ENCODE peak calls at places on chromosomes 12 and 14, in seven cellular contexts. One of them, this sample, is unnamed.

GRCh38 chr12:1041478-1041877 is 50.5 kb downstream of the ERC1 start:
- DNase-seq in mucosa of gallbladder: no peak
- DNase-seq in AML-193: no peak
- DNase-seq in HFFc6: no peak
- DNase-seq in choroid plexus epithelial cell: no peak
- DNase-seq in effector CD8-positive, alpha-beta T cell: no peak
- DNase-seq in non-pigmented ciliary epithelial cell: no peak
- DNase-seq in this sample: no peak

GRCh38 chr14:32417956-32418552 is 89.0 kb downstream of the AKAP6 start:
- DNase-seq in mucosa of gallbladder: peak
- DNase-seq in AML-193: no peak
- DNase-seq in HFFc6: peak
- DNase-seq in non-pigmented ciliary epithelial cell: peak
- DNase-seq in effector CD8-positive, alpha-beta T cell: no peak
- DNase-seq in choroid plexus epithelial cell: peak
- DNase-seq in this sample: no peak

GRCh38 chr12:93025145-93026103 is 96.3 kb upstream of the EEA1 start:
- DNase-seq in HFFc6: peak
- DNase-seq in non-pigmented ciliary epithelial cell: no peak
- DNase-seq in effector CD8-positive, alpha-beta T cell: no peak
- DNase-seq in mucosa of gallbladder: no peak
- DNase-seq in choroid plexus epithelial cell: peak
- DNase-seq in AML-193: peak
- DNase-seq in this sample: no peak

GRCh38 chr12:2013527-2014223 is 9.4 kb upstream of the DCP1B start:
- DNase-seq in choroid plexus epithelial cell: peak
- DNase-seq in non-pigmented ciliary epithelial cell: no peak
- DNase-seq in AML-193: no peak
- DNase-seq in mucosa of gallbladder: peak
- DNase-seq in effector CD8-positive, alpha-beta T cell: no peak
- DNase-seq in HFFc6: no peak
- DNase-seq in this sample: no peak

GRCh38 chr14:61188936-61189808 is 92.0 kb downstream of the TMEM30B start:
- DNase-seq in choroid plexus epithelial cell: peak
- DNase-seq in mucosa of gallbladder: peak
- DNase-seq in AML-193: no peak
- DNase-seq in non-pigmented ciliary epithelial cell: no peak
- DNase-seq in HFFc6: peak
- DNase-seq in effector CD8-positive, alpha-beta T cell: no peak
- DNase-seq in this sample: peak

GRCh38 chr12:49201595-49202295 is 12.9 kb upstream of the TUBA1A start:
- DNase-seq in effector CD8-positive, alpha-beta T cell: no peak
- DNase-seq in AML-193: peak
- DNase-seq in choroid plexus epithelial cell: peak
- DNase-seq in HFFc6: peak
- DNase-seq in mucosa of gallbladder: peak
- DNase-seq in non-pigmented ciliary epithelial cell: no peak
- DNase-seq in this sample: no peak

GRCh38 chr12:51190820-51191219 is 17.9 kb upstream of the TFCP2 start:
- DNase-seq in choroid plexus epithelial cell: peak
- DNase-seq in mucosa of gallbladder: no peak
- DNase-seq in non-pigmented ciliary epithelial cell: no peak
- DNase-seq in effector CD8-positive, alpha-beta T cell: no peak
- DNase-seq in HFFc6: no peak
- DNase-seq in AML-193: no peak
- DNase-seq in this sample: no peak

GRCh38 chr12:111312016-111312415 is 56.9 kb downstream of the PHETA1 start:
- DNase-seq in mucosa of gallbladder: no peak
- DNase-seq in choroid plexus epithelial cell: no peak
- DNase-seq in HFFc6: no peak
- DNase-seq in AML-193: no peak
- DNase-seq in effector CD8-positive, alpha-beta T cell: no peak
- DNase-seq in non-pigmented ciliary epithelial cell: no peak
- DNase-seq in this sample: no peak

GRCh38 chr12:75635606-75636444 is 124.4 kb upstream of the KRR1 start:
- DNase-seq in mucosa of gallbladder: no peak
- DNase-seq in AML-193: peak
- DNase-seq in choroid plexus epithelial cell: peak
- DNase-seq in HFFc6: peak
- DNase-seq in non-pigmented ciliary epithelial cell: peak
- DNase-seq in effector CD8-positive, alpha-beta T cell: no peak
- DNase-seq in this sample: no peak

GRCh38 chr12:32671930-32672785 is 6.9 kb upstream of the DNM1L start:
- DNase-seq in choroid plexus epithelial cell: peak
- DNase-seq in effector CD8-positive, alpha-beta T cell: no peak
- DNase-seq in AML-193: peak
- DNase-seq in mucosa of gallbladder: peak
- DNase-seq in non-pigmented ciliary epithelial cell: peak
- DNase-seq in HFFc6: peak
- DNase-seq in this sample: no peak

GRCh38 chr12:44847403-44847802 is 28.7 kb downstream of the NELL2 start:
- DNase-seq in non-pigmented ciliary epithelial cell: no peak
- DNase-seq in AML-193: no peak
- DNase-seq in mucosa of gallbladder: no peak
- DNase-seq in effector CD8-positive, alpha-beta T cell: no peak
- DNase-seq in choroid plexus epithelial cell: no peak
- DNase-seq in HFFc6: no peak
- DNase-seq in this sample: no peak

GRCh38 chr12:6444704-6445688 is at the start of gene CD27:
- DNase-seq in non-pigmented ciliary epithelial cell: no peak
- DNase-seq in choroid plexus epithelial cell: no peak
- DNase-seq in effector CD8-positive, alpha-beta T cell: no peak
- DNase-seq in mucosa of gallbladder: no peak
- DNase-seq in HFFc6: no peak
- DNase-seq in AML-193: no peak
- DNase-seq in this sample: no peak

GRCh38 chr14:38252066-38252710 is 3.7 kb downstream of the CLEC14A start:
- DNase-seq in AML-193: no peak
- DNase-seq in HFFc6: no peak
- DNase-seq in effector CD8-positive, alpha-beta T cell: no peak
- DNase-seq in non-pigmented ciliary epithelial cell: no peak
- DNase-seq in choroid plexus epithelial cell: no peak
- DNase-seq in mucosa of gallbladder: no peak
- DNase-seq in this sample: no peak

GRCh38 chr12:116876151-116876869 is 4.9 kb downstream of the HRK start:
- DNase-seq in HFFc6: no peak
- DNase-seq in AML-193: no peak
- DNase-seq in choroid plexus epithelial cell: no peak
- DNase-seq in effector CD8-positive, alpha-beta T cell: no peak
- DNase-seq in non-pigmented ciliary epithelial cell: no peak
- DNase-seq in mucosa of gallbladder: no peak
- DNase-seq in this sample: no peak

GRCh38 chr12:95349291-95349690 is 124.7 kb upstream of the METAP2 start:
- DNase-seq in HFFc6: no peak
- DNase-seq in choroid plexus epithelial cell: no peak
- DNase-seq in non-pigmented ciliary epithelial cell: no peak
- DNase-seq in effector CD8-positive, alpha-beta T cell: no peak
- DNase-seq in mucosa of gallbladder: no peak
- DNase-seq in AML-193: no peak
- DNase-seq in this sample: no peak

GRCh38 chr14:56235388-56235787 is 117.2 kb downstream of the PELI2 start:
- DNase-seq in choroid plexus epithelial cell: no peak
- DNase-seq in mucosa of gallbladder: no peak
- DNase-seq in AML-193: no peak
- DNase-seq in effector CD8-positive, alpha-beta T cell: no peak
- DNase-seq in HFFc6: no peak
- DNase-seq in non-pigmented ciliary epithelial cell: no peak
- DNase-seq in this sample: peak

GRCh38 chr14:38592764-38593442 is 337.0 kb upstream of the CLEC14A start:
- DNase-seq in HFFc6: no peak
- DNase-seq in effector CD8-positive, alpha-beta T cell: no peak
- DNase-seq in non-pigmented ciliary epithelial cell: no peak
- DNase-seq in choroid plexus epithelial cell: no peak
- DNase-seq in AML-193: no peak
- DNase-seq in mucosa of gallbladder: no peak
- DNase-seq in this sample: no peak

GRCh38 chr14:71487941-71488340 is 444.3 kb upstream of the RGS6 start:
- DNase-seq in non-pigmented ciliary epithelial cell: no peak
- DNase-seq in mucosa of gallbladder: no peak
- DNase-seq in effector CD8-positive, alpha-beta T cell: no peak
- DNase-seq in choroid plexus epithelial cell: peak
- DNase-seq in HFFc6: no peak
- DNase-seq in AML-193: no peak
- DNase-seq in this sample: no peak

GRCh38 chr12:119940881-119941280 is 48.2 kb upstream of the BICDL1 start:
- DNase-seq in choroid plexus epithelial cell: peak
- DNase-seq in HFFc6: peak
- DNase-seq in non-pigmented ciliary epithelial cell: peak
- DNase-seq in effector CD8-positive, alpha-beta T cell: no peak
- DNase-seq in mucosa of gallbladder: peak
- DNase-seq in AML-193: no peak
- DNase-seq in this sample: no peak

GRCh38 chr12:74985986-74986319 is 223.7 kb downstream of the KCNC2 start:
- DNase-seq in effector CD8-positive, alpha-beta T cell: no peak
- DNase-seq in mucosa of gallbladder: no peak
- DNase-seq in HFFc6: no peak
- DNase-seq in AML-193: no peak
- DNase-seq in non-pigmented ciliary epithelial cell: no peak
- DNase-seq in choroid plexus epithelial cell: no peak
- DNase-seq in this sample: no peak

GRCh38 chr12:107461222-107461980 is 224.2 kb upstream of the PWP1 start:
- DNase-seq in choroid plexus epithelial cell: peak
- DNase-seq in non-pigmented ciliary epithelial cell: peak
- DNase-seq in effector CD8-positive, alpha-beta T cell: no peak
- DNase-seq in HFFc6: peak
- DNase-seq in mucosa of gallbladder: no peak
- DNase-seq in AML-193: no peak
- DNase-seq in this sample: no peak

GRCh38 chr14:71048393-71048792 is 141.1 kb downstream of the PCNX1 start:
- DNase-seq in non-pigmented ciliary epithelial cell: no peak
- DNase-seq in HFFc6: no peak
- DNase-seq in effector CD8-positive, alpha-beta T cell: no peak
- DNase-seq in mucosa of gallbladder: no peak
- DNase-seq in choroid plexus epithelial cell: no peak
- DNase-seq in AML-193: no peak
- DNase-seq in this sample: no peak

GRCh38 chr12:110689002-110689600 is at the start of gene HVCN1:
- DNase-seq in choroid plexus epithelial cell: no peak
- DNase-seq in HFFc6: no peak
- DNase-seq in non-pigmented ciliary epithelial cell: no peak
- DNase-seq in effector CD8-positive, alpha-beta T cell: peak
- DNase-seq in mucosa of gallbladder: peak
- DNase-seq in AML-193: no peak
- DNase-seq in this sample: no peak

GRCh38 chr14:38862381-38862780 is 240.7 kb downstream of the SEC23A start:
- DNase-seq in AML-193: no peak
- DNase-seq in non-pigmented ciliary epithelial cell: no peak
- DNase-seq in HFFc6: no peak
- DNase-seq in effector CD8-positive, alpha-beta T cell: no peak
- DNase-seq in mucosa of gallbladder: no peak
- DNase-seq in choroid plexus epithelial cell: no peak
- DNase-seq in this sample: no peak

GRCh38 chr14:55756563-55756962 is 176.6 kb downstream of the KTN1 start:
- DNase-seq in AML-193: no peak
- DNase-seq in mucosa of gallbladder: no peak
- DNase-seq in HFFc6: no peak
- DNase-seq in non-pigmented ciliary epithelial cell: no peak
- DNase-seq in effector CD8-positive, alpha-beta T cell: no peak
- DNase-seq in choroid plexus epithelial cell: no peak
- DNase-seq in this sample: no peak

GRCh38 chr12:53657041-53657440 is 18.8 kb downstream of the ATP5MC2 start:
- DNase-seq in AML-193: no peak
- DNase-seq in non-pigmented ciliary epithelial cell: no peak
- DNase-seq in HFFc6: no peak
- DNase-seq in mucosa of gallbladder: no peak
- DNase-seq in choroid plexus epithelial cell: no peak
- DNase-seq in effector CD8-positive, alpha-beta T cell: no peak
- DNase-seq in this sample: no peak

GRCh38 chr12:54601841-54602240 is 13.4 kb upstream of the PPP1R1A start:
- DNase-seq in effector CD8-positive, alpha-beta T cell: no peak
- DNase-seq in choroid plexus epithelial cell: peak
- DNase-seq in AML-193: peak
- DNase-seq in HFFc6: no peak
- DNase-seq in non-pigmented ciliary epithelial cell: no peak
- DNase-seq in mucosa of gallbladder: no peak
- DNase-seq in this sample: no peak

GRCh38 chr12:58443273-58443980 is 476.9 kb downstream of the LRIG3 start:
- DNase-seq in AML-193: peak
- DNase-seq in choroid plexus epithelial cell: peak
- DNase-seq in non-pigmented ciliary epithelial cell: no peak
- DNase-seq in HFFc6: peak
- DNase-seq in effector CD8-positive, alpha-beta T cell: no peak
- DNase-seq in mucosa of gallbladder: no peak
- DNase-seq in this sample: no peak

GRCh38 chr14:95237121-95237876 is 80.0 kb upstream of the DICER1 start:
- DNase-seq in HFFc6: no peak
- DNase-seq in choroid plexus epithelial cell: no peak
- DNase-seq in AML-193: no peak
- DNase-seq in mucosa of gallbladder: no peak
- DNase-seq in effector CD8-positive, alpha-beta T cell: no peak
- DNase-seq in non-pigmented ciliary epithelial cell: no peak
- DNase-seq in this sample: no peak

GRCh38 chr14:103854017-103854808 is 6.8 kb upstream of the PPP1R13B start:
- DNase-seq in choroid plexus epithelial cell: no peak
- DNase-seq in HFFc6: no peak
- DNase-seq in non-pigmented ciliary epithelial cell: no peak
- DNase-seq in mucosa of gallbladder: no peak
- DNase-seq in effector CD8-positive, alpha-beta T cell: no peak
- DNase-seq in AML-193: no peak
- DNase-seq in this sample: no peak

GRCh38 chr12:1927051-1927680 is 8.7 kb upstream of the CACNA2D4 start:
- DNase-seq in mucosa of gallbladder: no peak
- DNase-seq in HFFc6: no peak
- DNase-seq in effector CD8-positive, alpha-beta T cell: no peak
- DNase-seq in AML-193: no peak
- DNase-seq in non-pigmented ciliary epithelial cell: no peak
- DNase-seq in choroid plexus epithelial cell: no peak
- DNase-seq in this sample: peak

GRCh38 chr14:29462271-29462670 is 465.4 kb downstream of the PRKD1 start:
- DNase-seq in effector CD8-positive, alpha-beta T cell: no peak
- DNase-seq in mucosa of gallbladder: no peak
- DNase-seq in HFFc6: no peak
- DNase-seq in non-pigmented ciliary epithelial cell: no peak
- DNase-seq in choroid plexus epithelial cell: no peak
- DNase-seq in AML-193: no peak
- DNase-seq in this sample: no peak

GRCh38 chr14:79596531-79596930 is 614.8 kb downstream of the DIO2 start:
- DNase-seq in AML-193: no peak
- DNase-seq in HFFc6: peak
- DNase-seq in mucosa of gallbladder: no peak
- DNase-seq in non-pigmented ciliary epithelial cell: no peak
- DNase-seq in choroid plexus epithelial cell: peak
- DNase-seq in effector CD8-positive, alpha-beta T cell: no peak
- DNase-seq in this sample: no peak

GRCh38 chr12:61891632-61892031 is 368.6 kb upstream of the USP15 start:
- DNase-seq in HFFc6: no peak
- DNase-seq in mucosa of gallbladder: no peak
- DNase-seq in AML-193: no peak
- DNase-seq in effector CD8-positive, alpha-beta T cell: no peak
- DNase-seq in choroid plexus epithelial cell: peak
- DNase-seq in non-pigmented ciliary epithelial cell: no peak
- DNase-seq in this sample: no peak

GRCh38 chr12:75834591-75834990 is 197.0 kb downstream of the PHLDA1 start:
- DNase-seq in effector CD8-positive, alpha-beta T cell: no peak
- DNase-seq in HFFc6: no peak
- DNase-seq in choroid plexus epithelial cell: no peak
- DNase-seq in AML-193: no peak
- DNase-seq in mucosa of gallbladder: no peak
- DNase-seq in non-pigmented ciliary epithelial cell: no peak
- DNase-seq in this sample: no peak

GRCh38 chr12:713281-713875 is 39.0 kb upstream of the WNK1 start:
- DNase-seq in non-pigmented ciliary epithelial cell: no peak
- DNase-seq in choroid plexus epithelial cell: no peak
- DNase-seq in AML-193: no peak
- DNase-seq in HFFc6: no peak
- DNase-seq in mucosa of gallbladder: no peak
- DNase-seq in effector CD8-positive, alpha-beta T cell: no peak
- DNase-seq in this sample: no peak

GRCh38 chr14:30708157-30708556 is 86.0 kb downstream of the SCFD1 start:
- DNase-seq in choroid plexus epithelial cell: no peak
- DNase-seq in AML-193: no peak
- DNase-seq in effector CD8-positive, alpha-beta T cell: no peak
- DNase-seq in HFFc6: no peak
- DNase-seq in non-pigmented ciliary epithelial cell: no peak
- DNase-seq in mucosa of gallbladder: no peak
- DNase-seq in this sample: no peak